ENCODE peak calls at places on chromosomes 11 and 22, in five cellular contexts. P, R, Q, M and J are unnamed samples.

GRCh38 chr22:23684561-23685031 is 6.2 kb upstream of the RGL4 start:
- DNase-seq in P (no peak), R (peak), Q (no peak), M (no peak), J (no peak)

GRCh38 chr22:33476716-33477115 is 418.5 kb upstream of the SYN3 start:
- DNase-seq in P (no peak), R (no peak), Q (no peak), M (peak), J (peak)

GRCh38 chr11:109597336-109597735 is 175.3 kb downstream of the C11orf87 start:
- DNase-seq in P (no peak), R (no peak), Q (no peak), M (no peak), J (no peak)

GRCh38 chr22:24086310-24086709 is 75.2 kb downstream of the CABIN1 start:
- DNase-seq in P (no peak), R (no peak), Q (no peak), M (no peak), J (no peak)

GRCh38 chr11:83122050-83122449 is 34.9 kb upstream of the PCF11 start:
- DNase-seq in P (no peak), R (no peak), Q (no peak), M (no peak), J (no peak)

GRCh38 chr11:73189315-73189714 is 28.8 kb upstream of the P2RY2 start:
- DNase-seq in P (no peak), R (no peak), Q (peak), M (no peak), J (peak)

GRCh38 chr22:44426981-44427380 is 71.1 kb downstream of the RTL6 start:
- DNase-seq in P (no peak), R (no peak), Q (no peak), M (no peak), J (no peak)

GRCh38 chr11:7286178-7286577 is 34.5 kb downstream of the SYT9 start:
- DNase-seq in P (no peak), R (no peak), Q (no peak), M (no peak), J (no peak)

GRCh38 chr22:21080435-21081137 is 34.8 kb downstream of the LRRC74B start:
- DNase-seq in P (no peak), R (no peak), Q (no peak), M (no peak), J (no peak)

GRCh38 chr22:28185130-28185529 is 266.1 kb upstream of the PITPNB start:
- DNase-seq in P (no peak), R (no peak), Q (no peak), M (no peak), J (no peak)

GRCh38 chr11:24386551-24387404 is 110.1 kb upstream of the LUZP2 start:
- DNase-seq in P (peak), R (no peak), Q (no peak), M (peak), J (peak)
- TF ChIP-seq MYC in P (no peak), R (no peak), Q (no peak), M (no peak), J (no peak)

GRCh38 chr11:34754171-34754823 is 133.4 kb downstream of the EHF start:
- DNase-seq in P (no peak), R (no peak), Q (no peak), M (no peak), J (peak)
- TF ChIP-seq POLR2A in P (no peak), R (no peak), Q (no peak), M (no peak), J (no peak)

GRCh38 chr11:118215765-118216164 is 9.0 kb downstream of the JAML start:
- DNase-seq in P (no peak), R (no peak), Q (no peak), M (no peak), J (no peak)

GRCh38 chr11:118215262-118215661 is 9.5 kb downstream of the JAML start:
- DNase-seq in P (no peak), R (no peak), Q (no peak), M (no peak), J (no peak)

GRCh38 chr11:118219244-118219643 is 5.6 kb downstream of the JAML start:
- DNase-seq in P (no peak), R (no peak), Q (no peak), M (no peak), J (no peak)

GRCh38 chr11:118217575-118217974 is 7.2 kb downstream of the JAML start:
- DNase-seq in P (no peak), R (no peak), Q (no peak), M (no peak), J (peak)

GRCh38 chr11:118216621-118217526 is 7.9 kb downstream of the JAML start:
- DNase-seq in P (peak), R (no peak), Q (no peak), M (no peak), J (peak)
- TF ChIP-seq MAX in P (no peak), R (no peak), Q (no peak), M (no peak), J (no peak)

GRCh38 chr11:112467721-112468120 is 207.1 kb upstream of the PLET1 start:
- DNase-seq in P (no peak), R (no peak), Q (no peak), M (no peak), J (no peak)
- TF ChIP-seq MYC in P (no peak), R (no peak), Q (no peak), M (no peak), J (no peak)

GRCh38 chr22:38694945-38695344 is 5.8 kb downstream of the JOSD1 start:
- DNase-seq in P (peak), R (no peak), Q (no peak), M (peak), J (no peak)

GRCh38 chr22:38698407-38699094 is 2.2 kb downstream of the JOSD1 start:
- DNase-seq in P (no peak), R (no peak), Q (no peak), M (no peak), J (no peak)

GRCh38 chr22:38699143-38699542 is 1.6 kb downstream of the JOSD1 start:
- DNase-seq in P (peak), R (no peak), Q (no peak), M (no peak), J (no peak)

GRCh38 chr22:38696606-38697005 is 4.1 kb downstream of the JOSD1 start:
- DNase-seq in P (peak), R (peak), Q (no peak), M (peak), J (peak)

DNA sequence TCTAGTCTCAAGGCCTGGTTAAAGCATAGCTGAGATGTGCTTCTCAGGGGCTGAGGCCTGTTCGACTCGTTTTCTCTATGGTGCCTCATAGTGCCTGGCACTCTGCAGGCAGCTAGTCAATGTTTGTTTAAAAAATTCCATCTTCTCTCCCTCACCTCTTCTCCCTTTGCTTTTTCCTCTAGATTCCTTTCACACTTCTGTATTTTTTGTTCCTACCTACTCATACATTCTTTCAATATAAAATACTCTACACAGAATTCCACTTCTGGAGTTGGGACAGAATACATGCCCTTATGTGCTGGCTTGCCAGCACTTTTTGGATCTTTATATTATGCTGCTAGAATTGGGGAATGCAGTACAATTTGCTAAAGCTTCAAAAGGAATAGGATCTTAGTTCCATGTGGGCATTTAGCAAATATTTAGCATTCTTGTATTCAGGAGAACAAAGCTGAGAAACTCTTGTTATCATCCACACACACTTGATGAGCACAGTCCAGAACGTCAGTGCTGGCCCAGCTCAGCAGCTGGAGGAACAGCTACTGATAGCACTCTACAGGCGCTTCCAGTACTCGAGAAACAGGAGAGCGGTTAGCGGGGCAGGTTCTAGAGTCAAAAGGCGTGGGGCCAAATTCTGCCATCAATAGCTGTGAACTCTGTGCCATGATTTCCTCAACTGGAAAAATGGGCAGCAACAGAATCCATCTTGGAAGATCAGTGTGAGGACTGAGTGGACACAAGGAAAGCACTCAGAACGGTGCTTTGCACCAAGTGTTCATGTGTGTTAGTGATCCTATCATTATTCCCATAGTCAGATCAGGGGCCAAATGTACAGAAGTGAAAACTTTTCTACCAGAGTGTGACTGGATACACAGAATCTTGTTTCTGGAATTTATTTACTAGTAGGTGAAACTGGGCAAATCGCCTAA is 3.4 kb downstream of the JOSD1 start:
- DNase-seq in P (peak), R (no peak), Q (no peak), M (no peak), J (no peak)
- TF ChIP-seq POLR2A in P (no peak), R (no peak), Q (no peak), M (no peak), J (no peak)